ENCODE peak calls at places on chromosomes 13 and 19, in four cellular contexts. Q, H, E and G are unnamed samples.

GRCh38 chr19:52464798-52465470 is 11.6 kb downstream of the ZNF578 start:
- DNase-seq in Q (no peak), H (no peak), E (no peak), G (peak)

GRCh38 chr13:99371956-99372355 is 64.8 kb upstream of the GPR183 start:
- DNase-seq in Q (no peak), H (no peak), E (peak), G (no peak)

GRCh38 chr19:1163283-1163933 is 10.7 kb downstream of the SBNO2 start:
- DNase-seq in Q (no peak), H (no peak), E (no peak), G (no peak)

GRCh38 chr13:64278493-64278892 is 2862.8 kb upstream of the PCDH20 start:
- DNase-seq in Q (no peak), H (peak), E (no peak), G (peak)

GRCh38 chr19:19026299-19026971 is 6.9 kb downstream of the SUGP2 start:
- DNase-seq in Q (no peak), H (no peak), E (no peak), G (no peak)

GRCh38 chr13:44439615-44440014 is 66.0 kb downstream of the SERP2 start:
- DNase-seq in Q (no peak), H (no peak), E (no peak), G (no peak)

GRCh38 chr13:42040730-42041016 is 7.8 kb upstream of the DGKH start:
- DNase-seq in Q (no peak), H (no peak), E (no peak), G (no peak)

GRCh38 chr19:33553530-33554310 is 32.1 kb upstream of the PEPD start:
- DNase-seq in Q (no peak), H (no peak), E (no peak), G (no peak)

GRCh38 chr19:54415208-54415900 is at the start of gene TTYH1:
- DNase-seq in Q (no peak), H (no peak), E (no peak), G (no peak)

GRCh38 chr13:109974354-109974753 is 188.0 kb upstream of the IRS2 start:
- DNase-seq in Q (no peak), H (no peak), E (no peak), G (no peak)

GRCh38 chr19:33812388-33813330 is 16.0 kb downstream of the KCTD15 start:
- DNase-seq in Q (no peak), H (no peak), E (no peak), G (no peak)